ENCODE peak calls at places on chromosomes 3 and 15, in seven cellular contexts. U is neuronal stem cell, D is mesendoderm, O is H1, G is mesenchymal stem cell, C is H9, M is trophoblast cell. N is an unnamed sample.

GRCh38 chr3:71069797-71070196 is 513.7 kb downstream of the FOXP1 start:
- DNase-seq in U (peak; percentile 27), D (peak; percentile 79), O (no peak), G (peak; percentile 46), C (peak; percentile 58), M (peak; percentile 70), N (no peak)

GRCh38 chr3:73561494-73561893 is 63.2 kb downstream of the PDZRN3 start:
- DNase-seq in U (no peak), D (no peak), O (no peak), G (no peak), C (no peak), M (no peak), N (no peak)

GRCh38 chr15:66153549-66154415 is 99.8 kb downstream of the MEGF11 start:
- DNase-seq in U (no peak), D (no peak), O (no peak), G (no peak), C (no peak), M (no peak), N (no peak)

GRCh38 chr3:64760258-64760657 is 72.5 kb upstream of the ADAMTS9 start:
- DNase-seq in U (no peak), D (no peak), O (no peak), G (no peak), C (no peak), M (no peak), N (no peak)

GRCh38 chr3:67171841-67172240 is 173.7 kb downstream of the KBTBD8 start:
- DNase-seq in U (no peak), D (no peak), O (no peak), G (no peak), C (no peak), M (no peak), N (no peak)

GRCh38 chr15:75460646-75461045 is 9.2 kb upstream of the SIN3A start:
- DNase-seq in U (no peak), D (no peak), O (no peak), G (no peak), C (no peak), M (no peak), N (no peak)

GRCh38 chr15:74302821-74303359 is 64.6 kb downstream of the CYP11A1 start:
- DNase-seq in U (no peak), D (peak; percentile 77), O (peak; percentile 47), G (no peak), C (peak; percentile 85), M (peak; percentile 55), N (no peak)

GRCh38 chr15:75153084-75153483 is 48.6 kb upstream of the C15orf39 start:
- DNase-seq in U (no peak), D (peak; percentile 55), O (no peak), G (peak; percentile 27), C (no peak), M (no peak), N (peak; percentile 36)

GRCh38 chr15:22917556-22917955 is 62.6 kb downstream of the CYFIP1 start:
- DNase-seq in U (no peak), D (no peak), O (no peak), G (no peak), C (no peak), M (no peak), N (no peak)

GRCh38 chr3:48446425-48447193 is at the start of gene ATRIP:
- DNase-seq in U (peak; percentile 90), D (peak; percentile 92), O (no peak), G (peak; percentile 89), C (peak; percentile 92), M (peak; percentile 93), N (peak; percentile 77)

GRCh38 chr3:177382944-177383343 is 185.7 kb upstream of the TBL1XR1 start:
- DNase-seq in U (no peak), D (no peak), O (no peak), G (no peak), C (no peak), M (no peak), N (no peak)

GRCh38 chr3:159854500-159855124 is 134.0 kb upstream of the IL12A start:
- DNase-seq in U (no peak), D (peak; percentile 90), O (no peak), G (peak; percentile 97), C (no peak), M (peak; percentile 96), N (peak; percentile 97)

GRCh38 chr3:141388823-141389617 is 20.7 kb downstream of the ZBTB38 start:
- DNase-seq in U (no peak), D (no peak), O (no peak), G (no peak), C (no peak), M (peak; percentile 62), N (no peak)

GRCh38 chr3:139611540-139611939 is 66.2 kb downstream of the NMNAT3 start:
- DNase-seq in U (no peak), D (no peak), O (no peak), G (no peak), C (no peak), M (no peak), N (no peak)

GRCh38 chr3:189233225-189233858 is 61.6 kb downstream of the TPRG1 start:
- DNase-seq in U (peak; percentile 47), D (peak; percentile 81), O (peak; percentile 31), G (peak; percentile 70), C (peak; percentile 69), M (peak; percentile 79), N (peak; percentile 53)

GRCh38 chr15:68734886-68735285 is 85.8 kb downstream of the ANP32A start:
- DNase-seq in U (no peak), D (peak; percentile 7), O (no peak), G (no peak), C (no peak), M (no peak), N (no peak)

GRCh38 chr15:22265056-22265945 is 185.0 kb downstream of the OR4M2 start:
- DNase-seq in U (no peak), D (no peak), O (no peak), G (no peak), C (no peak), M (no peak), N (no peak)

GRCh38 chr3:101870138-101870537 is 20.8 kb downstream of the NFKBIZ start:
- DNase-seq in U (no peak), D (no peak), O (no peak), G (peak; percentile 26), C (no peak), M (peak; percentile 34), N (no peak)

GRCh38 chr3:10459954-10460754 is 45.2 kb downstream of the ATP2B2 start:
- DNase-seq in U (peak; percentile 97), D (peak; percentile 98), O (peak; percentile 82), G (peak; percentile 79), C (peak; percentile 96), M (peak; percentile 76), N (peak; percentile 84)

GRCh38 chr3:32571192-32571485 is 481 bp upstream of the DYNC1LI1 start:
- DNase-seq in U (no peak), D (no peak), O (no peak), G (no peak), C (no peak), M (peak; percentile 27), N (no peak)

GRCh38 chr15:54528021-54528420 is 549.8 kb downstream of the UNC13C start:
- DNase-seq in U (no peak), D (no peak), O (no peak), G (no peak), C (no peak), M (no peak), N (no peak)
- H3K4ac ChIP-seq in U (no peak overlapping the region), D (no peak overlapping the region), O (no peak overlapping the region), G (no peak overlapping the region), C (no peak overlapping the region), M (no peak overlapping the region), N (no peak overlapping the region)

DNA sequence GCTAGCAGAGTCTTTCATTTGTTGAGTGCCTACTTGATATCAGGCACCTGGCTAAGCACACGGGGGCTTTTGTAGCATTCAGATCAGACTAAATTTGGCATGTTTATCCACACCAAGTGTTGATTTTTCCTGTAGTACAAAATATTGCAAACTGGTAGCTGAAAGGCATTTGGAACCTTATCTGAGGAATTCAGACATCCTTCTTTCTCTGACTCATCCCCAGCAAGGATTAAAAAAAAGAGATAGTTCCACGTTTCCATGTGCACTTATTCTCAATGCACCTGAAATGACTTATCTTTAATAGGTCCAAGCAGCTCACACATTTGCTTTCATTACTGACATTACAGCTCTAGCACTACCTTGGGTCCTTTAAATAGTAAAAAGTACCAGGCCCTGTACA is 786.0 kb upstream of the GRM7 start:
- DNase-seq in U (no peak), D (no peak), O (no peak), G (no peak), C (no peak), M (peak; percentile 58), N (no peak)
- H3K4ac ChIP-seq in U (no peak overlapping the region), D (no peak overlapping the region), O (no peak overlapping the region), G (no peak overlapping the region), C (no peak overlapping the region), M (no peak overlapping the region), N (no peak overlapping the region)

GRCh38 chr3:114873590-114873989 is 273.5 kb downstream of the ZBTB20 start:
- DNase-seq in U (no peak), D (no peak), O (no peak), G (no peak), C (no peak), M (no peak), N (no peak)
- H3K4ac ChIP-seq in U (no peak overlapping the region), D (no peak overlapping the region), O (no peak overlapping the region), G (no peak overlapping the region), C (no peak overlapping the region), M (no peak overlapping the region), N (no peak overlapping the region)

GRCh38 chr3:121998030-121998580 is 23.9 kb downstream of the ILDR1 start:
- DNase-seq in U (no peak), D (no peak), O (no peak), G (peak; percentile 54), C (no peak), M (peak; percentile 23), N (peak; percentile 56)

GRCh38 chr3:121999931-122000330 is 22.1 kb downstream of the ILDR1 start:
- DNase-seq in U (no peak), D (no peak), O (no peak), G (no peak), C (no peak), M (no peak), N (no peak)

GRCh38 chr3:122000936-122001605 is 21.0 kb downstream of the ILDR1 start:
- DNase-seq in U (no peak), D (peak; percentile 71), O (no peak), G (no peak), C (peak; percentile 78), M (no peak), N (no peak)

GRCh38 chr3:121997372-121997771 is 24.7 kb downstream of the ILDR1 start:
- DNase-seq in U (no peak), D (no peak), O (no peak), G (no peak), C (no peak), M (no peak), N (no peak)

DNA sequence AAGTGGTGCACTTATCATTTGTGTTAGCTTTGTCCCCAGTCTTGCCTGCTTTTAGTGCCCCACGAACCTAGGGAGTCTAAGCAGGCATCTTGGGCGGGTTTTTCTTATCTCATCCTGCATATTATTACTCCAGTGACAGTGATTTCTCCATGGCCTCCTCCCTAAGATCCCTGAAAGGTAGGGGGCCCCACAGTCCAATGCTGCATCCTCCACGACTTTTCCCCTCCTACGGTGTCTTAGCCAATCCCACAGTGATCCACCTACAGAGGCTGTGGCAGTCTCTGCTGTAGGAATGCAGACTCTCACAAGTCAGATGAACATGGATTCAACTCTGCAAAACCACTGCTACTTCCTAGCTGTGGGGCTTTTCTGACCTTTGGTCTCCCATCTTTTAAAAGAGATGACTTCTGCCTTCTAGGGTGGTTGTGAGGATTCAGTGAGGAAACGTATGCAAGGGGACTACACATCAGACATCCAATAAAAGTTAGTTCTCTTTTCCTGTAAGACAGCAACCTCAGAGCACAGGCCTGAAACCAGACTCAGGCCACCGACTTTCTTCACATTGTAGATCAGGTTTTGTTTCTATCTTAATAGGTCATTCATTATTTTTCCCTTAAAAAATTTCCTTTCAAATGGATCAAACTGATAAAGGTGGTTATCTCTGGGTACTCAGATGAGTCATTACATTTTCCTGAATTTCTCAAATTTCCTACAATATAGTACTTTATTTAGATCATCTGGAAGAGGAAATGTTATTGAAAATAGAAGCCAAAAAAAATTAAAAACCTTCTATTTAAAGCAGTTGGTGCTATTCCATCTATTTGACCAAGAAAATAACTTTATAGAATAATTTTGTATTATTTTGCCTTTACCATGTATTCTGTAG is 23.2 kb downstream of the ILDR1 start:
- DNase-seq in U (no peak), D (peak; percentile 70), O (no peak), G (no peak), C (no peak), M (peak; percentile 12), N (no peak)
- H3K4ac ChIP-seq in U (no peak overlapping the region), D (no peak overlapping the region), O (no peak overlapping the region), G (no peak overlapping the region), C (no peak overlapping the region), M (no peak overlapping the region), N (no peak overlapping the region)

N was measured in IMR-90.